ENCODE peak calls at places on chromosome 19, in four cellular contexts. One of them, this sample, is unnamed.

GRCh38 chr19:16261584-16262370 is 62.8 kb upstream of the KLF2 start:
- DNase-seq in A549: no peak
- DNase-seq in ecto neural progenitor cell: no peak
- DNase-seq in cerebellum: no peak
- DNase-seq in this sample: no peak

GRCh38 chr19:38374332-38375097 is at the start of gene PSMD8:
- DNase-seq in A549: peak
- DNase-seq in cerebellum: peak
- DNase-seq in ecto neural progenitor cell: peak
- DNase-seq in this sample: peak

GRCh38 chr19:38769635-38770211 is 3.6 kb downstream of the LGALS7 start:
- DNase-seq in A549: peak
- DNase-seq in ecto neural progenitor cell: peak
- DNase-seq in cerebellum: peak
- DNase-seq in this sample: peak

GRCh38 chr19:11446652-11447301 is 11.3 kb downstream of the PRKCSH start:
- DNase-seq in A549: peak
- DNase-seq in cerebellum: peak
- DNase-seq in ecto neural progenitor cell: peak
- DNase-seq in this sample: no peak

GRCh38 chr19:6521718-6522646 is 8.8 kb upstream of the TNFSF9 start:
- DNase-seq in A549: no peak
- DNase-seq in cerebellum: no peak
- DNase-seq in ecto neural progenitor cell: no peak
- DNase-seq in this sample: no peak

GRCh38 chr19:9917322-9917721 is 19.0 kb downstream of the OLFM2 start:
- DNase-seq in A549: peak
- DNase-seq in ecto neural progenitor cell: peak
- DNase-seq in cerebellum: peak
- DNase-seq in this sample: peak

GRCh38 chr19:7104783-7105447 is 35.4 kb downstream of the ZNF557 start:
- DNase-seq in A549: no peak
- DNase-seq in cerebellum: no peak
- DNase-seq in ecto neural progenitor cell: no peak
- DNase-seq in this sample: no peak

GRCh38 chr19:30369833-30370232 is 2.4 kb upstream of the ZNF536 start:
- DNase-seq in cerebellum: no peak
- DNase-seq in A549: no peak
- DNase-seq in ecto neural progenitor cell: no peak
- DNase-seq in this sample: no peak

GRCh38 chr19:13526552-13526951 is 20.3 kb upstream of the CACNA1A start:
- DNase-seq in ecto neural progenitor cell: no peak
- DNase-seq in A549: peak
- DNase-seq in cerebellum: no peak
- DNase-seq in this sample: peak

GRCh38 chr19:57465680-57466381 is 8.9 kb upstream of the VN1R1 start:
- DNase-seq in ecto neural progenitor cell: no peak
- DNase-seq in cerebellum: no peak
- DNase-seq in A549: peak
- DNase-seq in this sample: peak

GRCh38 chr19:2488942-2489731 is 13.2 kb downstream of the GADD45B start:
- DNase-seq in A549: peak
- DNase-seq in ecto neural progenitor cell: peak
- DNase-seq in cerebellum: peak
- DNase-seq in this sample: no peak

GRCh38 chr19:56110515-56111448 is 10.3 kb downstream of the ZNF787 start:
- DNase-seq in cerebellum: no peak
- DNase-seq in ecto neural progenitor cell: no peak
- DNase-seq in A549: no peak
- DNase-seq in this sample: peak

GRCh38 chr19:52748336-52748950 is 13.6 kb upstream of the ZNF611 start:
- DNase-seq in ecto neural progenitor cell: no peak
- DNase-seq in cerebellum: no peak
- DNase-seq in A549: peak
- DNase-seq in this sample: peak

GRCh38 chr19:3358919-3359849 is 7.2 kb upstream of the NFIC start:
- DNase-seq in ecto neural progenitor cell: no peak
- DNase-seq in cerebellum: peak
- DNase-seq in A549: no peak
- DNase-seq in this sample: peak

GRCh38 chr19:49556412-49557398 is 23.7 kb downstream of the NOSIP start:
- DNase-seq in A549: no peak
- DNase-seq in cerebellum: no peak
- DNase-seq in ecto neural progenitor cell: no peak
- DNase-seq in this sample: no peak

GRCh38 chr19:5893907-5894703 is 9.5 kb downstream of the NDUFA11 start:
- DNase-seq in A549: no peak
- DNase-seq in ecto neural progenitor cell: no peak
- DNase-seq in cerebellum: no peak
- DNase-seq in this sample: no peak

GRCh38 chr19:6392219-6393073 is 518 bp downstream of the GTF2F1 start:
- DNase-seq in A549: no peak
- DNase-seq in cerebellum: no peak
- DNase-seq in ecto neural progenitor cell: no peak
- DNase-seq in this sample: no peak

GRCh38 chr19:10288662-10289166 is 1.0 kb upstream of the ICAM5 start:
- DNase-seq in A549: peak
- DNase-seq in cerebellum: no peak
- DNase-seq in ecto neural progenitor cell: peak
- DNase-seq in this sample: peak

GRCh38 chr19:30284885-30285284 is 87.3 kb upstream of the ZNF536 start:
- DNase-seq in A549: no peak
- DNase-seq in cerebellum: no peak
- DNase-seq in ecto neural progenitor cell: no peak
- DNase-seq in this sample: no peak

GRCh38 chr19:53818756-53819155 is 5.4 kb downstream of the NLRP12 start:
- DNase-seq in A549: no peak
- DNase-seq in ecto neural progenitor cell: no peak
- DNase-seq in cerebellum: no peak
- DNase-seq in this sample: no peak

GRCh38 chr19:2699413-2700142 is 2.9 kb downstream of the GNG7 start:
- DNase-seq in A549: no peak
- DNase-seq in ecto neural progenitor cell: no peak
- DNase-seq in cerebellum: no peak
- DNase-seq in this sample: no peak

GRCh38 chr19:49677232-49677881 is at the start of gene PRMT1:
- DNase-seq in A549: peak
- DNase-seq in ecto neural progenitor cell: no peak
- DNase-seq in cerebellum: peak
- DNase-seq in this sample: no peak

GRCh38 chr19:19820774-19821315 is 705 bp downstream of the ZNF506 start:
- DNase-seq in cerebellum: no peak
- DNase-seq in ecto neural progenitor cell: no peak
- DNase-seq in A549: no peak
- DNase-seq in this sample: no peak

GRCh38 chr19:611506-611869 is 21.8 kb downstream of the HCN2 start:
- DNase-seq in A549: no peak
- DNase-seq in cerebellum: no peak
- DNase-seq in ecto neural progenitor cell: no peak
- DNase-seq in this sample: peak

GRCh38 chr19:38210458-38210987 is 13.5 kb downstream of the DPF1 start:
- DNase-seq in A549: no peak
- DNase-seq in cerebellum: no peak
- DNase-seq in ecto neural progenitor cell: peak
- DNase-seq in this sample: peak

GRCh38 chr19:49393871-49394270 is 5.8 kb downstream of the KASH5 start:
- DNase-seq in A549: no peak
- DNase-seq in ecto neural progenitor cell: no peak
- DNase-seq in cerebellum: peak
- DNase-seq in this sample: no peak

GRCh38 chr19:38729653-38730469 is 14.4 kb downstream of the CAPN12 start:
- DNase-seq in ecto neural progenitor cell: peak
- DNase-seq in cerebellum: no peak
- DNase-seq in A549: peak
- DNase-seq in this sample: peak

GRCh38 chr19:3771906-3772450 is at the start of gene RAX2:
- DNase-seq in cerebellum: no peak
- DNase-seq in ecto neural progenitor cell: no peak
- DNase-seq in A549: no peak
- DNase-seq in this sample: no peak

GRCh38 chr19:8610041-8610927 is at the start of gene ADAMTS10:
- DNase-seq in ecto neural progenitor cell: peak
- DNase-seq in A549: no peak
- DNase-seq in cerebellum: no peak
- DNase-seq in this sample: peak

GRCh38 chr19:38946229-38947010 is 15.7 kb downstream of the MRPS12 start:
- DNase-seq in ecto neural progenitor cell: no peak
- DNase-seq in cerebellum: no peak
- DNase-seq in A549: peak
- DNase-seq in this sample: no peak

GRCh38 chr19:19997656-19998268 is 41.5 kb downstream of the ZNF682 start:
- DNase-seq in ecto neural progenitor cell: no peak
- DNase-seq in cerebellum: no peak
- DNase-seq in A549: no peak
- DNase-seq in this sample: no peak

GRCh38 chr19:45591004-45591637 is 6.5 kb upstream of the OPA3 start:
- DNase-seq in ecto neural progenitor cell: peak
- DNase-seq in cerebellum: no peak
- DNase-seq in A549: peak
- DNase-seq in this sample: peak

GRCh38 chr19:17706750-17707181 is 12.5 kb upstream of the MAP1S start:
- DNase-seq in cerebellum: peak
- DNase-seq in ecto neural progenitor cell: peak
- DNase-seq in A549: peak
- DNase-seq in this sample: peak

GRCh38 chr19:38952395-38953165 is 21.8 kb downstream of the MRPS12 start:
- DNase-seq in ecto neural progenitor cell: no peak
- DNase-seq in A549: peak
- DNase-seq in cerebellum: no peak
- DNase-seq in this sample: peak

GRCh38 chr19:3968556-3969434 is 2.1 kb downstream of the DAPK3 start:
- DNase-seq in ecto neural progenitor cell: peak
- DNase-seq in A549: peak
- DNase-seq in cerebellum: no peak
- DNase-seq in this sample: peak

GRCh38 chr19:38362076-38362945 is 12.1 kb upstream of the PSMD8 start:
- DNase-seq in cerebellum: peak
- DNase-seq in A549: peak
- DNase-seq in ecto neural progenitor cell: peak
- DNase-seq in this sample: peak

GRCh38 chr19:51365211-51366049 is 758 bp downstream of the ETFB start:
- DNase-seq in cerebellum: peak
- DNase-seq in A549: peak
- DNase-seq in ecto neural progenitor cell: no peak
- DNase-seq in this sample: peak

GRCh38 chr19:48714759-48715261 is 4.7 kb downstream of the MAMSTR start:
- DNase-seq in ecto neural progenitor cell: no peak
- DNase-seq in cerebellum: no peak
- DNase-seq in A549: no peak
- DNase-seq in this sample: no peak

GRCh38 chr19:43425567-43426392 is 11.1 kb downstream of the TEX101 start:
- DNase-seq in A549: peak
- DNase-seq in ecto neural progenitor cell: no peak
- DNase-seq in cerebellum: no peak
- DNase-seq in this sample: peak